ENCODE peak calls at places on chromosomes 2 and 18, in six cellular contexts. H is upper lobe of right lung, X is left lung, Q is GM12878, R is fibroblast of villous mesenchyme, U is SK-N-SH. B is an unnamed sample.

GRCh38 chr2:235500761-235501662 is 7.2 kb downstream of the AGAP1 start:
- DNase-seq in U (no peak), H (no peak), Q (no peak), R (peak; percentile 68), X (no peak), B (peak; percentile 51)

GRCh38 chr2:41907716-41908328 is 140.0 kb upstream of the PKDCC start:
- DNase-seq in H (no peak), X (no peak), R (no peak), Q (no peak), U (no peak), B (no peak)

GRCh38 chr2:30709516-30709915 is 97.7 kb downstream of the CAPN13 start:
- DNase-seq in Q (no peak), H (peak; percentile 40), X (no peak), U (no peak), R (no peak), B (no peak)

GRCh38 chr18:59733411-59733810 is 36.2 kb upstream of the CCBE1 start:
- DNase-seq in Q (no peak), X (no peak), R (peak; percentile 76), H (no peak), U (no peak), B (no peak)

GRCh38 chr2:135052997-135053474 is 944 bp downstream of the RAB3GAP1 start:
- DNase-seq in R (peak; percentile 16), H (no peak), Q (no peak), U (no peak), X (no peak), B (peak; percentile 20)

GRCh38 chr2:219496781-219497494 is 1.8 kb upstream of the GMPPA start:
- DNase-seq in X (no peak), Q (no peak), R (no peak), H (no peak), U (no peak), B (no peak)

GRCh38 chr2:68931799-68932198 is 20.9 kb downstream of the GKN2 start:
- DNase-seq in X (no peak), R (peak; percentile 73), U (no peak), Q (no peak), H (no peak), B (peak; percentile 52)

GRCh38 chr2:223528036-223528435 is 74.1 kb downstream of the SCG2 start:
- DNase-seq in Q (no peak), U (no peak), H (no peak), X (no peak), R (peak; percentile 27), B (peak; percentile 54)

GRCh38 chr2:133452561-133452960 is 115.7 kb downstream of the NCKAP5 start:
- DNase-seq in Q (no peak), R (no peak), X (no peak), H (no peak), U (no peak), B (no peak)

GRCh38 chr18:76013041-76013440 is 482.0 kb downstream of the ZNF516 start:
- DNase-seq in X (no peak), U (no peak), Q (no peak), R (no peak), H (no peak), B (no peak)

GRCh38 chr2:85457877-85458316 is 39.4 kb downstream of the SH2D6 start:
- DNase-seq in U (no peak), H (no peak), X (no peak), Q (no peak), R (no peak), B (peak; percentile 66)

GRCh38 chr2:200677161-200677560 is 91.3 kb downstream of the AOX1 start:
- DNase-seq in X (no peak), U (no peak), Q (no peak), H (no peak), R (no peak), B (no peak)

GRCh38 chr2:64359892-64360657 is 93.9 kb upstream of the LGALSL start:
- DNase-seq in H (peak; percentile 73), R (peak; percentile 81), Q (no peak), U (no peak), X (peak; percentile 85), B (peak; percentile 95)

GRCh38 chr2:234292955-234293228 is 204.0 kb downstream of the ARL4C start:
- DNase-seq in Q (no peak), U (no peak), R (no peak), H (no peak), X (no peak), B (no peak)

GRCh38 chr18:72530622-72531021 is 13.5 kb downstream of the CBLN2 start:
- DNase-seq in X (no peak), R (no peak), Q (no peak), H (no peak), U (no peak), B (no peak)

GRCh38 chr2:113858764-113859163 is 31.1 kb upstream of the ACTR3 start:
- DNase-seq in Q (no peak), U (no peak), R (peak; percentile 71), H (no peak), X (no peak), B (peak; percentile 90)

GRCh38 chr2:189018636-189019035 is 44.5 kb downstream of the COL3A1 start:
- DNase-seq in H (no peak), Q (no peak), X (no peak), U (no peak), R (peak; percentile 42), B (peak; percentile 58)

DNA sequence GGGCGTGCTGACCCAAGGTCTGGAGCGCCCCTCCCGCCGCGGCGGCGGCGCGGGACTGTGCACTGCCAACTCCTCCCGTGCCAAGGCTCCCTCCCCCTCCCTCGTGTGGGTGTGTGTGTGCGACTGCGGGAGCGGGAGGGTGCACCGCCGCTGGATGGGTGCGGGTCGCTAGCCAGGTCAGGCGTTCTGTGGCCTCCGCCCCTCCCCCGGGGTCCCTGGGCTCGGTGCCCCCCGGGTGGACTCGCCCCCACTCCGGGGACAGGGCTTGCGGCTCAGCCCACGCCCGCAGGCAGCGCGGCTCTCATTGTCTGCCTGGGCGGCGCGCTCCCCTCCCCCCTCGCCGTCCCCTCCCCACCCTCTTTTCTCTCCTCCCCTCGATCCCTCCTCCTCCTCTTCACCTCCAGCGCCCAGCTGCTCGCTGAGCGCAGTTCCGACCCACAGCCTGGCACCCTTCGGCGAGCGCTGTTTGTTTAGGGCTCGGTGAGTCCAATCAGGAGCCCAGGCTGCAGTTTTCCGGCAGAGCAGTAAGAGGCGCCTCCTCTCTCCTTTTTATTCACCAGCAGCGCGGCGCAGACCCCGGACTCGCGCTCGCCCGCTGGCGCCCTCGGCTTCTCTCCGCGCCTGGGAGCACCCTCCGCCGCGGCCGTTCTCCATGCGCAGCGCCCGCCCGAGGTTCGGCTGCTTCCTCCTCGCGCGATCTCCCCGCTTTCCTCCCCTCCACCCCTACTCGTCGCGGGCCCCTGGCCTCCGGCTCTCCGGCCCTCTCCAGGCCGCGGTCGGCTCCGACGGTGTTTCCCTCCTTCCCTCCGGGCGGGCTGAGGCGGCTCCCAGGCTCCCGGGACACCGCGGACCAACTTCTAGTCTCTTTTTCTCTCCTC is at the start of gene GATA6:
- DNase-seq in R (peak; percentile 93), X (peak; percentile 90), U (peak; percentile 69), H (peak; percentile 96), Q (no peak), B (peak; percentile 99)
- TF ChIP-seq CTCF in R (peak; percentile 49), X (peak; percentile 21), U (peak; percentile 45), H (peak; percentile 49), Q (no peak), B (peak; percentile 44)

GRCh38 chr2:160306985-160307384 is 106.9 kb upstream of the ITGB6 start:
- DNase-seq in Q (no peak), X (no peak), H (no peak), U (no peak), R (peak; percentile 92), B (peak; percentile 100)
- H3K4me3 ChIP-seq in Q (no peak overlapping the region), X (no peak overlapping the region), H (no peak overlapping the region), U (no peak overlapping the region), R (no peak overlapping the region), B (no peak overlapping the region)

DNA sequence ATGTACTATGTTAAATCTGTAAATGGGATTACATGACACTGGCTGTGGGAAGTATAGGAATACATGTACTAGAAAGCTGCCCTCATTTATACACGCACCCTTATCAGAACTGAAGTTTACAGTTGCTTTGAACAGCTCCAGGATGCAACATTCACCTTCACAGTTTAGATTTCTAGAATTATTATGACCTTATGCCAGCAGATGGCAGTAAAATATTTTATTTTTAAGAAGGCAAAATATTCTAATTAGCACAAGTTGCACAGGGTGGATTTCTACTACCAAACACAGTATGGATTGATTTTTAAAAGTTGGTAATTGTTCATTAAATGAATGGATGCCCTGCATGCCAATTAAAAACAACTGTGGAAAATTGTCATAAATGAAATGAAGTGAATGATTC is 670.4 kb downstream of the KCNJ3 start:
- DNase-seq in U (no peak), H (no peak), R (peak; percentile 7), Q (no peak), X (no peak), B (peak; percentile 17)
- TF ChIP-seq CTCF in U (peak; percentile 58), H (no peak), R (peak; percentile 19), Q (peak; percentile 14), X (no peak), B (no peak)

GRCh38 chr18:55777666-55778304 is 189.8 kb upstream of the TCF4 start:
- DNase-seq in H (no peak), U (no peak), X (no peak), Q (no peak), R (no peak), B (no peak)
- H3K4me3 ChIP-seq in H (no peak overlapping the region), U (no peak overlapping the region), X (no peak overlapping the region), Q (no peak overlapping the region), R (no peak overlapping the region), B (no peak overlapping the region)

GRCh38 chr2:116094196-116094595 is 1651.8 kb downstream of the DPP10 start:
- DNase-seq in R (no peak), H (no peak), X (peak; percentile 40), Q (no peak), U (peak; percentile 15), B (no peak)

GRCh38 chr2:116095636-116096035 is 1653.2 kb downstream of the DPP10 start:
- DNase-seq in R (no peak), H (no peak), X (no peak), Q (no peak), U (peak; percentile 1), B (no peak)

DNA sequence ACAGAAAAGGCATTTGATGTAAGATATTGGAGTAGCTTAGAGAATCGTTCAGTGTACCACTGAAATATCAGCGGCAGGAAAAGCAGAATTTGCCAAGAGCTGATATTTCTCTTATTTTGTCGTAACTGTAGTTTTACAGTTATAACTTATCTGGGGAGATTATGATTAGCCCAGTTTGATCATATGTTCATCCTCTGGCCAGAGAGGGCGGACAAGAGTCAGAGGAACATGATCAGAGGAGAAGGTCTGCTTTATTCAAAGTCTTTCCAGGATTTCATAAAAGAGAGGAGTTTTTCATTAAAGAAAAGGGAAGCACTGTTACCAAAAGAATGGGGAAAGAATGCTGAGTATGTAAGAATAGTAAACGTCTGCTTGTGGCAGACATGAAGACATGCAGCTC is 1655.6 kb downstream of the DPP10 start:
- DNase-seq in H (no peak), Q (no peak), R (no peak), X (no peak), U (peak; percentile 1), B (no peak)
- TF ChIP-seq CTCF in H (no peak), Q (no peak), R (no peak), X (no peak), U (no peak), B (no peak)

DNA sequence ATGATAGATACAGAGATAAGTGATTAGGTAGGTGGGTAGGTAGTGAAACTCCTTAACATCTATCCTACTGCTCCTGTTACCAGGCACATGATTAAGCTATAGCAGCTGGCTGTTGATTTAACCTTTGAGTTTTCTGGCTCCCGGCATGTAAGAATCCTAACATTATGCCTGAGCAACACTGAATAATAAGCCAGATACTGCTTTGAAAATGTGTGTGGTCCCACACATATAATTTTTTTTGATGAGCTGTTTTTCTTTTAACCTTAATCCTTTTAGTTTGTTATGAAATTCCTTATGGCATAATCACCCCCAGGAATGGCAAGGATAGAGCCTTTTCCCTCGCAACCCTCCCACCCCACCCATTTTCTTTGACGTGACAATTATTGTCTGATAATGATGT is 104.2 kb upstream of the NEUROD1 start:
- DNase-seq in R (peak; percentile 91), X (no peak), U (no peak), Q (no peak), H (no peak), B (peak; percentile 52)
- H3K4me3 ChIP-seq in R (no peak overlapping the region), X (no peak overlapping the region), U (no peak overlapping the region), Q (no peak overlapping the region), H (no peak overlapping the region), B (no peak overlapping the region)